ENCODE peak calls at places on chromosomes 7 and 10, in nine cellular contexts. L, O, Y, J, M, D, N, P and G are unnamed samples.
A peak's percentile ranks its signal among the peaks of the same experiment; 100 is the strongest.

GRCh38 chr7:31160956-31161355 is 108.8 kb downstream of the ADCYAP1R1 start:
- DNase-seq in D (no peak), J (no peak), N (no peak), O (no peak), P (no peak), Y (no peak), L (no peak), M (no peak), G (no peak)

GRCh38 chr7:7156663-7157062 is 25.7 kb upstream of the C1GALT1 start:
- DNase-seq in O (no peak), N (no peak), J (no peak), D (no peak), Y (no peak), L (no peak), M (no peak), P (no peak), G (no peak)

GRCh38 chr7:997404-998395 is 14.7 kb downstream of the CYP2W1 start:
- DNase-seq in J (no peak), Y (no peak), D (no peak), N (peak; percentile 80), M (no peak), L (no peak), O (no peak), P (no peak), G (no peak)

GRCh38 chr7:33393770-33394169 is 264.4 kb downstream of the BBS9 start:
- DNase-seq in Y (no peak), D (no peak), O (no peak), M (no peak), J (no peak), N (no peak), L (no peak), P (no peak), G (no peak)

GRCh38 chr10:71486465-71487114 is 89.9 kb downstream of the CDH23 start:
- DNase-seq in O (peak; percentile 76), P (no peak), M (no peak), D (peak; percentile 47), Y (peak; percentile 70), N (peak; percentile 81), L (peak; percentile 49), J (no peak), G (no peak)

GRCh38 chr10:38605153-38605661 is 511.1 kb downstream of the ZNF37A start:
- DNase-seq in Y (no peak), O (no peak), J (no peak), D (no peak), L (peak; percentile 0), P (no peak), N (no peak), M (no peak), G (no peak)

GRCh38 chr10:90635111-90635798 is 222.6 kb downstream of the HTR7 start:
- DNase-seq in N (no peak), Y (no peak), J (no peak), P (no peak), D (no peak), L (no peak), O (no peak), M (no peak), G (no peak)

GRCh38 chr7:7883394-7883793 is 85.2 kb upstream of the GLCCI1 start:
- DNase-seq in P (no peak), D (no peak), J (no peak), N (no peak), Y (no peak), O (no peak), M (no peak), L (no peak), G (no peak)

GRCh38 chr7:130481898-130482297 is 10.0 kb upstream of the MEST start:
- DNase-seq in J (no peak), N (no peak), P (no peak), M (no peak), D (no peak), Y (no peak), L (peak; percentile 21), O (peak; percentile 85), G (no peak)

GRCh38 chr10:32174349-32174893 is 118.2 kb upstream of the KIF5B start:
- DNase-seq in D (no peak), N (no peak), L (no peak), Y (no peak), P (no peak), O (no peak), M (no peak), J (no peak), G (peak; percentile 34)

GRCh38 chr7:35026154-35026553 is 11.1 kb downstream of the DPY19L1 start:
- DNase-seq in M (no peak), Y (no peak), D (no peak), J (no peak), P (no peak), L (no peak), N (peak; percentile 58), O (no peak), G (no peak)

GRCh38 chr7:134458341-134458805 is 527 bp downstream of the AKR1B1 start:
- DNase-seq in P (no peak), N (peak; percentile 76), J (peak; percentile 74), M (no peak), D (peak; percentile 44), O (no peak), L (peak; percentile 79), Y (peak; percentile 62), G (peak; percentile 39)

GRCh38 chr10:71752391-71753090 is 20.8 kb downstream of the VSIR start:
- DNase-seq in D (no peak), L (peak; percentile 31), M (no peak), O (no peak), N (no peak), P (no peak), Y (no peak), J (no peak), G (no peak)

GRCh38 chr10:22332116-22332692 is 11.3 kb downstream of the BMI1 start:
- DNase-seq in D (no peak), M (no peak), P (no peak), N (no peak), Y (no peak), O (no peak), L (no peak), J (no peak), G (no peak)

GRCh38 chr10:52701647-52702046 is 70.9 kb downstream of the MBL2 start:
- DNase-seq in J (no peak), N (no peak), L (no peak), Y (no peak), O (no peak), P (peak; percentile 3), M (no peak), D (no peak), G (peak; percentile 9)

GRCh38 chr10:95430231-95430951 is 130.8 kb downstream of the SORBS1 start:
- DNase-seq in M (peak; percentile 18), L (peak; percentile 80), N (peak; percentile 85), Y (peak; percentile 58), P (peak; percentile 15), D (peak; percentile 31), O (peak; percentile 74), J (peak; percentile 86), G (peak; percentile 37)

GRCh38 chr7:67896721-67897120 is 900.1 kb downstream of the TYW1 start:
- DNase-seq in Y (no peak), D (no peak), N (no peak), P (no peak), J (no peak), O (peak; percentile 12), M (no peak), L (no peak), G (no peak)

GRCh38 chr7:5695037-5695708 is 86.3 kb downstream of the RNF216 start:
- DNase-seq in J (peak; percentile 90), D (peak; percentile 81), L (peak; percentile 80), O (peak; percentile 90), M (no peak), N (no peak), P (peak; percentile 80), Y (peak; percentile 87), G (peak; percentile 93)